ENCODE peak calls at places on chromosomes 12 and 14, in eight cellular contexts. D is AG10803, L is upper lobe of right lung, H is upper lobe of left lung, X is breast epithelium, G is PC-3, N is Peyer's patch, F is foreskin fibroblast. B is an unnamed sample.

GRCh38 chr14:92665699-92666110 is 82.7 kb downstream of the LGMN start:
- DNase-seq in D (no peak), L (no peak), H (no peak), X (no peak), G (no peak), N (no peak), F (no peak), B (no peak)

GRCh38 chr12:70645494-70646317 is 8.5 kb upstream of the PTPRB start:
- DNase-seq in D (peak; percentile 92), L (no peak), H (no peak), X (peak; percentile 24), G (peak; percentile 97), N (peak; percentile 60), F (peak; percentile 90), B (peak; percentile 57)

GRCh38 chr12:51392556-51393237 is 1.5 kb upstream of the GALNT6 start:
- DNase-seq in D (peak; percentile 36), L (no peak), H (no peak), X (no peak), G (no peak), N (peak; percentile 60), F (peak; percentile 52), B (no peak)

GRCh38 chr14:37584211-37585100 is 10.6 kb downstream of the FOXA1 start:
- DNase-seq in D (no peak), L (peak; percentile 69), H (peak; percentile 87), X (no peak), G (peak; percentile 71), N (no peak), F (no peak), B (no peak)

GRCh38 chr12:116309343-116309742 is 31.9 kb upstream of the MED13L start:
- DNase-seq in D (no peak), L (no peak), H (no peak), X (no peak), G (no peak), N (no peak), F (no peak), B (no peak)

GRCh38 chr12:120496353-120497340 is 734 bp downstream of the DYNLL1 start:
- DNase-seq in D (peak; percentile 38), L (peak; percentile 82), H (peak; percentile 58), X (peak; percentile 45), G (peak; percentile 42), N (peak; percentile 80), F (peak; percentile 84), B (peak; percentile 79)

GRCh38 chr14:73870525-73871235 is 16.0 kb upstream of the ZNF410 start:
- DNase-seq in D (no peak), L (no peak), H (no peak), X (no peak), G (no peak), N (no peak), F (no peak), B (no peak)

GRCh38 chr14:85466678-85467077 is 63.3 kb upstream of the FLRT2 start:
- DNase-seq in D (no peak), L (no peak), H (no peak), X (no peak), G (peak; percentile 15), N (no peak), F (peak; percentile 52), B (no peak)

GRCh38 chr12:2332266-2332665 is 279.5 kb downstream of the CACNA1C start:
- DNase-seq in D (peak; percentile 84), L (no peak), H (no peak), X (no peak), G (no peak), N (no peak), F (peak; percentile 23), B (no peak)

GRCh38 chr12:510071-510825 is 50.5 kb downstream of the B4GALNT3 start:
- DNase-seq in D (no peak), L (peak; percentile 74), H (no peak), X (no peak), G (peak; percentile 73), N (peak; percentile 62), F (no peak), B (peak; percentile 68)

GRCh38 chr12:6074979-6075585 is 49.4 kb downstream of the VWF start:
- DNase-seq in D (no peak), L (peak; percentile 76), H (peak; percentile 78), X (no peak), G (no peak), N (peak; percentile 68), F (no peak), B (peak; percentile 69)

GRCh38 chr12:102681309-102681708 is 200.9 kb upstream of the IGF1 start:
- DNase-seq in D (no peak), L (no peak), H (no peak), X (no peak), G (no peak), N (no peak), F (no peak), B (no peak)

GRCh38 chr12:23954332-23954731 is 4.9 kb upstream of the SOX5 start:
- DNase-seq in D (no peak), L (no peak), H (no peak), X (no peak), G (no peak), N (no peak), F (no peak), B (no peak)

GRCh38 chr12:97229036-97229435 is 233.6 kb upstream of the RMST start:
- DNase-seq in D (no peak), L (no peak), H (no peak), X (no peak), G (no peak), N (no peak), F (no peak), B (no peak)

GRCh38 chr12:76422154-76422877 is 74.1 kb upstream of the BBS10 start:
- DNase-seq in D (no peak), L (no peak), H (no peak), X (no peak), G (no peak), N (no peak), F (peak; percentile 5), B (no peak)

GRCh38 chr14:22534547-22534946 is 54.5 kb downstream of the DAD1 start:
- DNase-seq in D (no peak), L (no peak), H (no peak), X (no peak), G (no peak), N (no peak), F (no peak), B (no peak)

GRCh38 chr14:22533739-22534359 is 55.2 kb downstream of the DAD1 start:
- DNase-seq in D (no peak), L (no peak), H (no peak), X (no peak), G (no peak), N (no peak), F (no peak), B (no peak)

GRCh38 chr14:22533057-22533704 is 55.8 kb downstream of the DAD1 start:
- DNase-seq in D (no peak), L (no peak), H (no peak), X (no peak), G (no peak), N (no peak), F (no peak), B (no peak)

GRCh38 chr14:22531451-22532344 is 57.3 kb downstream of the DAD1 start:
- DNase-seq in D (no peak), L (no peak), H (no peak), X (no peak), G (no peak), N (no peak), F (no peak), B (no peak)

DNA sequence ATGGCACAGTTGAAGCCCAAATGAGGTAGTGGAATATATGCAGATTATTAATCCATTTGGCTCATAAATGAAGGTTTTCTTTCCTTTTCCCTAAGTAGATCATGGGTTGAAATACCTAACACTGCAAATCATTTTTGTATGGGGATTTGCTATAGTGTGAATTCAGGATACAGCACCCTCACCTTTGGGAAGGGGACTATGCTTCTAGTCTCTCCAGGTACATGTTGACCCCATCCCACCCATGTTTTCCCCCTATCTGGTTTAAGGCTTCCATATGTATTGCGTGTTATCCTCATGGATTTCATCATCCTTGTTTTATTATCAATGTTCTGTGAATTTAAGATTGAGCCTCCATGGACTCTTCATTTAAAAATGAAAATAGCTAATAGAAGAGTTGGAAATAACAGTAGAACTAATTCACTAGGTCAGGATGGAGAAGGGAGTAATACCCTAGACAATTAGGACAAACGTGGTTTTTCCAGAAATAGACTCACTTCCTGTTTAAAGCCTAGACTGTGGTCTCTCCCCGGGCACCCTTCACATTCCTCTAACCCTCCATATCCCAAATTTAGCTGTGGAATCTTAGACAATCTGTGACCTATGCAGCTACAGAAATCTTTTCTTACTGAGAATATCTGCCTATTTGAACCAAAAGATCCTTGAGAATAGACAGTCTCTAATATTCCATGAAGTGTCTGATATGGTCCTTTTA is 56.5 kb downstream of the DAD1 start:
- DNase-seq in D (peak; percentile 70), L (no peak), H (no peak), X (no peak), G (no peak), N (no peak), F (peak; percentile 42), B (no peak)
- H3K4me3 ChIP-seq in D (no peak overlapping the region), L (no peak overlapping the region), H (no peak overlapping the region), X (no peak overlapping the region), G (no peak overlapping the region), N (no peak overlapping the region), F (no peak overlapping the region), B (no peak overlapping the region)

GRCh38 chr12:54589964-54590363 is 1.5 kb upstream of the PPP1R1A start:
- DNase-seq in D (no peak), L (no peak), H (no peak), X (no peak), G (no peak), N (no peak), F (no peak), B (no peak)

GRCh38 chr12:54588110-54588831 is at the start of gene PPP1R1A:
- DNase-seq in D (no peak), L (peak; percentile 70), H (peak; percentile 86), X (no peak), G (no peak), N (no peak), F (peak; percentile 13), B (no peak)

GRCh38 chr12:54587315-54587821 is 1.1 kb downstream of the PPP1R1A start:
- DNase-seq in D (no peak), L (no peak), H (no peak), X (no peak), G (no peak), N (no peak), F (no peak), B (no peak)

GRCh38 chr12:54591001-54591591 is 2.6 kb upstream of the PPP1R1A start:
- DNase-seq in D (peak; percentile 8), L (no peak), H (no peak), X (no peak), G (no peak), N (no peak), F (peak; percentile 37), B (no peak)

GRCh38 chr12:54588892-54589291 is 433 bp upstream of the PPP1R1A start:
- DNase-seq in D (no peak), L (no peak), H (no peak), X (no peak), G (no peak), N (no peak), F (no peak), B (no peak)
- H3K4me3 ChIP-seq in D (no peak overlapping the region), L (peak overlapping the region; percentile 31), H (peak overlapping the region; percentile 47), X (peak overlapping the region; percentile 42), G (no peak overlapping the region), N (peak overlapping the region; percentile 58), F (no peak overlapping the region), B (peak overlapping the region; percentile 34)

GRCh38 chr12:46365951-46366379 is 6.6 kb downstream of the SLC38A2 start:
- DNase-seq in D (no peak), L (no peak), H (no peak), X (no peak), G (peak; percentile 53), N (no peak), F (no peak), B (no peak)
- H3K4me3 ChIP-seq in D (peak overlapping the region; percentile 84), L (peak overlapping the region; percentile 92), H (peak overlapping the region; percentile 91), X (peak overlapping the region; percentile 97), G (peak overlapping the region; percentile 83), N (peak overlapping the region; percentile 89), F (peak overlapping the region; percentile 95), B (peak overlapping the region; percentile 90)

GRCh38 chr12:124463341-124463861 is 104.0 kb downstream of the NCOR2 start:
- DNase-seq in D (no peak), L (no peak), H (peak; percentile 78), X (no peak), G (no peak), N (no peak), F (no peak), B (peak; percentile 30)
- H3K4me3 ChIP-seq in D (no peak overlapping the region), L (no peak overlapping the region), H (no peak overlapping the region), X (no peak overlapping the region), G (no peak overlapping the region), N (no peak overlapping the region), F (no peak overlapping the region), B (no peak overlapping the region)

B was measured in lower lobe of right lung.